ENCODE peak calls at places on chromosomes 5 and 9, in ten cellular contexts. R is kidney, P is pancreas, H is heart right ventricle, B is OCI-LY7, F is transverse colon, T is choroid plexus epithelial cell, J is ascending aorta, M is activated B cell treated with CpG ODN at 0.5 μM for 24 hours, X is astrocyte. V is an unnamed sample.

GRCh38 chr5:66860199-66860975 is 264.2 kb downstream of the MAST4 start:
- DNase-seq in R (no peak), P (no peak), H (no peak), B (no peak), F (no peak), T (peak; percentile 52), J (no peak), M (no peak), X (peak; percentile 21), V (no peak)

GRCh38 chr9:127791085-127791484 is 5.3 kb downstream of the CDK9 start:
- DNase-seq in R (no peak), P (no peak), H (no peak), B (no peak), F (no peak), T (no peak), J (no peak), M (no peak), X (no peak), V (no peak)

GRCh38 chr9:135525241-135526088 is 4.2 kb downstream of the LCN1 start:
- DNase-seq in R (no peak), P (no peak), H (no peak), B (no peak), F (no peak), T (no peak), J (peak; percentile 45), M (no peak), X (no peak), V (peak; percentile 42)

GRCh38 chr9:20111173-20111843 is 322.5 kb upstream of the SLC24A2 start:
- DNase-seq in R (no peak), P (no peak), H (no peak), B (no peak), F (no peak), T (no peak), J (no peak), M (no peak), X (no peak), V (no peak)

GRCh38 chr5:157836121-157836753 is 22.7 kb downstream of the CLINT1 start:
- DNase-seq in R (no peak), P (no peak), H (no peak), B (no peak), F (no peak), T (no peak), J (no peak), M (no peak), X (no peak), V (no peak)

GRCh38 chr9:23438299-23438907 is 387.6 kb downstream of the ELAVL2 start:
- DNase-seq in R (no peak), P (no peak), H (no peak), B (no peak), F (no peak), T (no peak), J (no peak), M (no peak), X (no peak), V (no peak)

GRCh38 chr5:135724475-135725065 is 109.9 kb upstream of the SLC25A48 start:
- DNase-seq in R (no peak), P (no peak), H (no peak), B (no peak), F (no peak), T (no peak), J (no peak), M (no peak), X (no peak), V (no peak)

GRCh38 chr5:33422191-33422590 is 18.6 kb upstream of the TARS1 start:
- DNase-seq in R (no peak), P (no peak), H (no peak), B (no peak), F (no peak), T (no peak), J (no peak), M (no peak), X (no peak), V (no peak)

GRCh38 chr5:172410160-172410559 is 44.2 kb downstream of the SH3PXD2B start:
- DNase-seq in R (no peak), P (no peak), H (no peak), B (no peak), F (no peak), T (peak; percentile 51), J (no peak), M (no peak), X (peak; percentile 86), V (no peak)

GRCh38 chr9:34562136-34562745 is 27.3 kb downstream of the CNTFR start:
- DNase-seq in R (no peak), P (no peak), H (no peak), B (peak; percentile 18), F (no peak), T (no peak), J (no peak), M (no peak), X (no peak), V (no peak)

GRCh38 chr9:136941231-136942111 is 3.1 kb downstream of the FBXW5 start:
- DNase-seq in R (peak; percentile 83), P (no peak), H (no peak), B (no peak), F (no peak), T (no peak), J (no peak), M (no peak), X (no peak), V (no peak)

GRCh38 chr5:178487911-178488310 is 102.3 kb downstream of the COL23A1 start:
- DNase-seq in R (no peak), P (no peak), H (no peak), B (no peak), F (no peak), T (no peak), J (no peak), M (no peak), X (no peak), V (no peak)

GRCh38 chr5:61277190-61277589 is 54.9 kb upstream of the ZSWIM6 start:
- DNase-seq in R (no peak), P (no peak), H (peak; percentile 20), B (no peak), F (no peak), T (peak; percentile 69), J (no peak), M (no peak), X (peak; percentile 49), V (no peak)

GRCh38 chr5:93582677-93583524 is at the start of gene NR2F1:
- DNase-seq in R (peak; percentile 88), P (peak; percentile 72), H (peak; percentile 36), B (no peak), F (peak; percentile 55), T (peak; percentile 100), J (no peak), M (no peak), X (peak; percentile 100), V (peak; percentile 64)

GRCh38 chr5:93585054-93585751 is 2.2 kb downstream of the NR2F1 start:
- DNase-seq in R (peak; percentile 58), P (no peak), H (no peak), B (no peak), F (no peak), T (peak; percentile 23), J (no peak), M (no peak), X (no peak), V (no peak)

GRCh38 chr5:93583525-93583798 is 440 bp downstream of the NR2F1 start:
- DNase-seq in R (no peak), P (no peak), H (no peak), B (no peak), F (no peak), T (peak; percentile 78), J (no peak), M (no peak), X (no peak), V (no peak)

GRCh38 chr5:93584531-93585053 is 1.6 kb downstream of the NR2F1 start:
- DNase-seq in R (peak; percentile 74), P (no peak), H (no peak), B (no peak), F (no peak), T (peak; percentile 53), J (no peak), M (no peak), X (no peak), V (no peak)

GRCh38 chr5:93583799-93584530 is 943 bp downstream of the NR2F1 start:
- DNase-seq in R (peak; percentile 74), P (peak; percentile 36), H (no peak), B (peak; percentile 10), F (no peak), T (no peak), J (no peak), M (no peak), X (no peak), V (no peak)
- TF ChIP-seq CTCF in R (no peak), P (no peak), H (no peak), B (no peak), F (no peak), T (no peak), J (no peak), M (no peak), X (no peak), V (no peak)

DNA sequence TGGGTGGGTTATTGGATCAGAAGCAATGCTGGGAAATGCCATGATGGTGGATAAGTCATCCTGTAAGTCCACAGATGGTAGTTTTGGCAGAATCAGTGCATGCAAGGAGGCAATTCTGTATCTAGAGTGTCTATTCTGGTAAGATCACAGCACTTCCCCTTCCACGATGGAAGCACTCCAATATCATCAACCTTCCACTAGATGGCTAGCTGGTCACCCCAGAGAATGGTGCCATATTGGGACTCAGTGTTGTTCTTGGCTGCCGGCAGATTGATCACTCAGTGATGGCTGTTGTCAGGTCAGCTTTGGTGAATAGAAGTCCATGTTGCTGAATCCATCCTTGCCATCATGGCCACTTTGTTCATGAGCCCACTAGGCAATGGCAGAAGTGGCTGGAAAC is 553.5 kb downstream of the CSNK1G3 start:
- DNase-seq in R (no peak), P (no peak), H (no peak), B (no peak), F (no peak), T (no peak), J (no peak), M (no peak), X (no peak), V (no peak)
- TF ChIP-seq CTCF in R (no peak), P (no peak), H (no peak), B (peak; percentile 30), F (no peak), T (peak; percentile 14), J (no peak), M (no peak), X (no peak), V (no peak)

GRCh38 chr5:79200573-79201183 is 35.3 kb upstream of the JMY start:
- DNase-seq in R (no peak), P (no peak), H (no peak), B (peak; percentile 24), F (no peak), T (peak; percentile 45), J (no peak), M (no peak), X (no peak), V (no peak)
- TF ChIP-seq CTCF in R (peak; percentile 40), P (no peak), H (peak; percentile 35), B (peak; percentile 83), F (peak; percentile 27), T (peak; percentile 79), J (no peak), M (no peak), X (peak; percentile 33), V (no peak)

GRCh38 chr5:64418013-64418412 is 87.8 kb upstream of the RGS7BP start:
- DNase-seq in R (no peak), P (no peak), H (no peak), B (no peak), F (no peak), T (no peak), J (no peak), M (no peak), X (no peak), V (no peak)

DNA sequence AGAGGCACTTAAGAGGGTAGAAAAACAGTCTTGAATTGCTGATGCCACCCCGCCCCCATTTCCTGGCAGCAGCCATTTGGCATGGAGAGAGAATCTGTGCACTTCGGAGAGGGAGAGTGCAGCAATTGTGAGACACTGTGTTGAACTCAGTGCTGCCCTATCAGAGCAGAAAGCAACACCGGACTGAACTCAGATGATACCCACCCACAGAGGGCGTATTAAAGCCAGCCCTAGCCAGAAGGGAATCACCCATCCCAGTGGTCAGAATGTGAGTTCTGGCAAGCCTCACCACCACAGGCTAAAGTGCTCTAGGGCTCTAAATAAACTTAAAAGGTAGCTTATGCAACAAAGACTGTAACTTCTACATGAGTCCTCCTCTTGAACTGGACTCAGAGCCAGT is 88.4 kb upstream of the RGS7BP start:
- DNase-seq in R (no peak), P (no peak), H (no peak), B (no peak), F (no peak), T (no peak), J (no peak), M (no peak), X (no peak), V (no peak)
- TF ChIP-seq CTCF in R (no peak), P (no peak), H (no peak), B (no peak), F (no peak), T (no peak), J (no peak), M (no peak), X (no peak), V (no peak)

V was measured in breast epithelium.